ENCODE peak calls at places on chromosomes 4 and X, in four cellular contexts. One of them, this sample, is unnamed.

GRCh38 chr4:188110741-188111458 is 1.5 kb upstream of the TRIML2 start:
- DNase-seq in suprapubic skin: no peak
- DNase-seq in mucosa of descending colon: no peak
- DNase-seq in stomach: no peak
- DNase-seq in this sample: no peak

GRCh38 chr4:120198411-120198810 is 131.8 kb upstream of the MAD2L1 start:
- DNase-seq in suprapubic skin: no peak
- DNase-seq in mucosa of descending colon: no peak
- DNase-seq in stomach: no peak
- DNase-seq in this sample: no peak

GRCh38 chrX:16552546-16552945 is 97.4 kb upstream of the S100G start:
- DNase-seq in suprapubic skin: no peak
- DNase-seq in mucosa of descending colon: no peak
- DNase-seq in stomach: no peak
- DNase-seq in this sample: no peak

GRCh38 chrX:132165651-132166050 is 37.8 kb upstream of the FRMD7 start:
- DNase-seq in suprapubic skin: no peak
- DNase-seq in mucosa of descending colon: no peak
- DNase-seq in stomach: no peak
- DNase-seq in this sample: no peak

GRCh38 chrX:40056420-40056819 is 41.3 kb downstream of the BCOR start:
- DNase-seq in suprapubic skin: no peak
- DNase-seq in mucosa of descending colon: no peak
- DNase-seq in stomach: no peak
- DNase-seq in this sample: no peak

GRCh38 chr4:56181140-56181950 is 205.9 kb downstream of the AASDH start:
- DNase-seq in suprapubic skin: no peak
- DNase-seq in mucosa of descending colon: no peak
- DNase-seq in stomach: no peak
- DNase-seq in this sample: no peak

GRCh38 chr4:6524436-6524835 is 50.6 kb upstream of the MAN2B2 start:
- DNase-seq in suprapubic skin: no peak
- DNase-seq in mucosa of descending colon: no peak
- DNase-seq in stomach: no peak
- DNase-seq in this sample: no peak

GRCh38 chrX:123217077-123217476 is 33.0 kb downstream of the GRIA3 start:
- DNase-seq in suprapubic skin: no peak
- DNase-seq in mucosa of descending colon: no peak
- DNase-seq in stomach: no peak
- DNase-seq in this sample: no peak

GRCh38 chrX:130014770-130015169 is 32.3 kb downstream of the BCORL1 start:
- DNase-seq in suprapubic skin: no peak
- DNase-seq in mucosa of descending colon: no peak
- DNase-seq in stomach: no peak
- DNase-seq in this sample: no peak

GRCh38 chrX:130020661-130021324 is 38.4 kb downstream of the BCORL1 start:
- DNase-seq in suprapubic skin: no peak
- DNase-seq in mucosa of descending colon: no peak
- DNase-seq in stomach: no peak
- DNase-seq in this sample: no peak

GRCh38 chrX:130014356-130014755 is 31.9 kb downstream of the BCORL1 start:
- DNase-seq in suprapubic skin: no peak
- DNase-seq in mucosa of descending colon: no peak
- DNase-seq in stomach: no peak
- DNase-seq in this sample: no peak

GRCh38 chrX:130015181-130015580 is 32.7 kb downstream of the BCORL1 start:
- DNase-seq in suprapubic skin: no peak
- DNase-seq in mucosa of descending colon: no peak
- DNase-seq in stomach: no peak
- DNase-seq in this sample: no peak

GRCh38 chrX:130018143-130018542 is 35.7 kb downstream of the BCORL1 start:
- DNase-seq in suprapubic skin: no peak
- DNase-seq in mucosa of descending colon: no peak
- DNase-seq in stomach: no peak
- DNase-seq in this sample: no peak
- H3K4me3 ChIP-seq in suprapubic skin: no peak overlapping the region
- H3K4me3 ChIP-seq in mucosa of descending colon: no peak overlapping the region
- H3K4me3 ChIP-seq in stomach: no peak overlapping the region
- H3K4me3 ChIP-seq in this sample: no peak overlapping the region

DNA sequence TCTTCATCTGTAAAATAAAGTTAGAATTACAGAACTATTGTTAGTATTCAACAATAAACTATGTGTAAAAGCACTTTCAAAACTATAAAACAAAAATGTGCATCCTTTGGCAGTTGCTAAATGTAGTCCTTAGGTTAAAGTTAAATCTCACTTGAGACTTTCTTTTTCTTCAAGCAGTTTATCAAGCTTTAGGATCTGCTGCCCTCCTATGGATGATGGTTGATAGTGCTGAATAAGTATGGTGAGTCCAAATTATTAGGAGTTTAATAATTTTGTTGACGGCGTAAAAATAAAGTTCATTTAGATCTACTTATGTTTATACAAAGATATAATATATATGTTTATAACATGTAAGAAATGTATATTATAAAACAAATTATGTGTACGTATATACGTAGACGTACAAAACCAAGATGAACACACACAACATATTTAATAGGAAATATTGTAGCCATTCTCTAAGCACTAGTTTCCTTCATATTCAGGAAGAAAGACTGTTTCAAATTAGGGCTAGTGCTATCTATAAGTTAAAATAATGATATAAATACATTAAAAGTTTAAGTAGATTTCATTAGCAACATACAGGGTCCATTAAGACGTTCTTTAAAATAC is 22.3 kb downstream of the UGT2A2 start:
- DNase-seq in suprapubic skin: no peak
- DNase-seq in mucosa of descending colon: no peak
- DNase-seq in stomach: no peak
- DNase-seq in this sample: no peak
- H3K4me3 ChIP-seq in suprapubic skin: no peak overlapping the region
- H3K4me3 ChIP-seq in mucosa of descending colon: no peak overlapping the region
- H3K4me3 ChIP-seq in stomach: no peak overlapping the region
- H3K4me3 ChIP-seq in this sample: no peak overlapping the region

GRCh38 chr4:182143822-182144620 is 99.2 kb upstream of the TENM3 start:
- DNase-seq in suprapubic skin: no peak
- DNase-seq in mucosa of descending colon: no peak
- DNase-seq in stomach: no peak
- DNase-seq in this sample: peak; percentile 75
- H3K4me3 ChIP-seq in suprapubic skin: peak overlapping the region; percentile 60
- H3K4me3 ChIP-seq in mucosa of descending colon: no peak overlapping the region
- H3K4me3 ChIP-seq in stomach: peak overlapping the region; percentile 63
- H3K4me3 ChIP-seq in this sample: peak overlapping the region; percentile 90

GRCh38 chrX:65596270-65596669 is 61.7 kb upstream of the LAS1L start:
- DNase-seq in suprapubic skin: no peak
- DNase-seq in mucosa of descending colon: no peak
- DNase-seq in stomach: no peak
- DNase-seq in this sample: no peak
- H3K4me3 ChIP-seq in suprapubic skin: no peak overlapping the region
- H3K4me3 ChIP-seq in mucosa of descending colon: no peak overlapping the region
- H3K4me3 ChIP-seq in stomach: no peak overlapping the region
- H3K4me3 ChIP-seq in this sample: no peak overlapping the region

GRCh38 chrX:120468071-120468470 is 1.0 kb downstream of the LAMP2 start:
- DNase-seq in suprapubic skin: no peak
- DNase-seq in mucosa of descending colon: no peak
- DNase-seq in stomach: no peak
- DNase-seq in this sample: no peak
- H3K4me3 ChIP-seq in suprapubic skin: peak overlapping the region; percentile 61
- H3K4me3 ChIP-seq in mucosa of descending colon: no peak overlapping the region
- H3K4me3 ChIP-seq in stomach: peak overlapping the region; percentile 66
- H3K4me3 ChIP-seq in this sample: peak overlapping the region; percentile 67

GRCh38 chrX:119684916-119685224 is 8.1 kb downstream of the SEPTIN6 start:
- DNase-seq in suprapubic skin: no peak
- DNase-seq in mucosa of descending colon: no peak
- DNase-seq in stomach: no peak
- DNase-seq in this sample: no peak

GRCh38 chrX:119685225-119686066 is 7.5 kb downstream of the SEPTIN6 start:
- DNase-seq in suprapubic skin: no peak
- DNase-seq in mucosa of descending colon: no peak
- DNase-seq in stomach: no peak
- DNase-seq in this sample: no peak

GRCh38 chrX:119688856-119689455 is 4.0 kb downstream of the SEPTIN6 start:
- DNase-seq in suprapubic skin: no peak
- DNase-seq in mucosa of descending colon: no peak
- DNase-seq in stomach: no peak
- DNase-seq in this sample: no peak

GRCh38 chrX:119686087-119686639 is 6.8 kb downstream of the SEPTIN6 start:
- DNase-seq in suprapubic skin: no peak
- DNase-seq in mucosa of descending colon: no peak
- DNase-seq in stomach: no peak
- DNase-seq in this sample: no peak

GRCh38 chrX:119687661-119688413 is 5.1 kb downstream of the SEPTIN6 start:
- DNase-seq in suprapubic skin: no peak
- DNase-seq in mucosa of descending colon: no peak
- DNase-seq in stomach: no peak
- DNase-seq in this sample: no peak
- H3K4me3 ChIP-seq in suprapubic skin: no peak overlapping the region
- H3K4me3 ChIP-seq in mucosa of descending colon: no peak overlapping the region
- H3K4me3 ChIP-seq in stomach: no peak overlapping the region
- H3K4me3 ChIP-seq in this sample: no peak overlapping the region

GRCh38 chrX:78658851-78659744 is at the start of gene RTL3:
- DNase-seq in suprapubic skin: no peak
- DNase-seq in mucosa of descending colon: no peak
- DNase-seq in stomach: no peak
- DNase-seq in this sample: no peak

GRCh38 chrX:78665286-78665685 is 6.2 kb upstream of the RTL3 start:
- DNase-seq in suprapubic skin: no peak
- DNase-seq in mucosa of descending colon: no peak
- DNase-seq in stomach: no peak
- DNase-seq in this sample: no peak

GRCh38 chrX:78655642-78656041 is 3.5 kb downstream of the RTL3 start:
- DNase-seq in suprapubic skin: no peak
- DNase-seq in mucosa of descending colon: no peak
- DNase-seq in stomach: no peak
- DNase-seq in this sample: no peak

DNA sequence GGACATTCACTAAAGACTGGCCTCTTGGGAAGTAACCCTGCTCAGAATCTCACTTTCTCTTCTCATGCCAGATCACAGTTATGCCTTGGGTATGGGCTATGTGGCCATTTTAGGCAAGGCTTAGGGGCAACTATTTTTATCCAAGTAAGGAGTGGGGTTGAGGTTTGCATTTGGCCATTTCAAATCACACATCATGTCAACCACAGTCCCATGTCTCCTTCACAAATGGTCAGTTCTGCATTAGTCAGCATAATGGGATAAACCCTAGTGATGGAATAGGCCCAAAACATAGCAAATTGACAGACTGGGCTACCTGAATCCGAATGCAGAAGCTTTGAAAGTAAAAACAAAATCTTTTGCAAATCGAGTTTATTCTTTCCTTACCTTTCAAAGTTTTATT is 827 bp upstream of the RTL3 start:
- DNase-seq in suprapubic skin: no peak
- DNase-seq in mucosa of descending colon: no peak
- DNase-seq in stomach: no peak
- DNase-seq in this sample: no peak
- H3K4me3 ChIP-seq in suprapubic skin: no peak overlapping the region
- H3K4me3 ChIP-seq in mucosa of descending colon: no peak overlapping the region
- H3K4me3 ChIP-seq in stomach: no peak overlapping the region
- H3K4me3 ChIP-seq in this sample: no peak overlapping the region